ENCODE peak calls at places on chromosomes 5 and 9, in five cellular contexts. E, S, D, J and Z are unnamed samples.

GRCh38 chr9:124697326-124698200 is 73.5 kb downstream of the NR6A1 start:
- DNase-seq in E (no peak), S (peak; percentile 61), D (no peak), J (no peak), Z (no peak)

GRCh38 chr5:146877783-146878470 is 630 bp downstream of the PPP2R2B start:
- DNase-seq in J (no peak), S (no peak), E (peak; percentile 78), D (no peak), Z (no peak)

GRCh38 chr5:154626876-154627552 is 128.2 kb upstream of the LARP1 start:
- DNase-seq in D (no peak), E (no peak), S (no peak), J (no peak), Z (no peak)

GRCh38 chr5:114055318-114055788 is 306.5 kb upstream of the KCNN2 start:
- DNase-seq in D (no peak), S (peak; percentile 64), J (no peak), E (peak; percentile 73), Z (no peak)

GRCh38 chr9:4297795-4298254 is 2.0 kb downstream of the GLIS3 start:
- DNase-seq in S (peak; percentile 65), J (peak; percentile 28), D (peak; percentile 39), E (no peak), Z (peak; percentile 24)

GRCh38 chr5:62720036-62720441 is 141.4 kb downstream of the LRRC70 start:
- DNase-seq in D (peak; percentile 30), J (peak; percentile 37), E (peak; percentile 59), S (peak; percentile 21), Z (peak; percentile 55)

GRCh38 chr9:133884907-133885744 is 107.0 kb downstream of the VAV2 start:
- DNase-seq in D (peak; percentile 92), J (no peak), S (no peak), E (peak; percentile 42), Z (no peak)

GRCh38 chr5:175861337-175862130 is 9.8 kb upstream of the CPLX2 start:
- DNase-seq in D (peak; percentile 100), S (no peak), J (peak; percentile 79), E (no peak), Z (no peak)

GRCh38 chr5:128774605-128775004 is 190.7 kb upstream of the SLC27A6 start:
- DNase-seq in S (peak; percentile 78), J (no peak), D (no peak), E (no peak), Z (no peak)

GRCh38 chr5:4640793-4641192 is 499.3 kb upstream of the ADAMTS16 start:
- DNase-seq in D (no peak), E (no peak), S (no peak), J (no peak), Z (no peak)

GRCh38 chr9:12775963-12776774 is 1.3 kb downstream of the LURAP1L start:
- DNase-seq in S (peak; percentile 89), D (peak; percentile 88), J (peak; percentile 81), E (peak; percentile 75), Z (peak; percentile 10)

GRCh38 chr9:137222190-137223077 is at the start of gene RNF208:
- DNase-seq in E (no peak), J (no peak), S (no peak), D (no peak), Z (no peak)

GRCh38 chr9:69393425-69393824 is 68.4 kb downstream of the ENTREP1 start:
- DNase-seq in E (no peak), D (no peak), S (no peak), J (no peak), Z (no peak)

GRCh38 chr9:134641173-134641985 is at the start of gene COL5A1:
- DNase-seq in S (peak; percentile 91), D (no peak), E (peak; percentile 92), J (peak; percentile 84), Z (peak; percentile 19)

GRCh38 chr5:31196309-31196708 is 2.8 kb downstream of the CDH6 start:
- DNase-seq in J (no peak), E (no peak), S (peak; percentile 66), D (peak; percentile 9), Z (no peak)

GRCh38 chr5:54311178-54311811 is 922 bp upstream of the ARL15 start:
- DNase-seq in D (no peak), J (no peak), S (peak; percentile 26), E (no peak), Z (no peak)

GRCh38 chr5:67842806-67843205 is 372.8 kb upstream of the PIK3R1 start:
- DNase-seq in J (no peak), D (no peak), E (no peak), S (no peak), Z (no peak)

GRCh38 chr9:97761066-97761598 is 64.0 kb upstream of the XPA start:
- DNase-seq in J (no peak), D (peak; percentile 14), E (no peak), S (no peak), Z (no peak)

GRCh38 chr5:179550511-179551342 is at the start of gene RUFY1:
- DNase-seq in D (peak; percentile 47), E (peak; percentile 89), J (peak; percentile 81), S (peak; percentile 74), Z (peak; percentile 90)

DNA sequence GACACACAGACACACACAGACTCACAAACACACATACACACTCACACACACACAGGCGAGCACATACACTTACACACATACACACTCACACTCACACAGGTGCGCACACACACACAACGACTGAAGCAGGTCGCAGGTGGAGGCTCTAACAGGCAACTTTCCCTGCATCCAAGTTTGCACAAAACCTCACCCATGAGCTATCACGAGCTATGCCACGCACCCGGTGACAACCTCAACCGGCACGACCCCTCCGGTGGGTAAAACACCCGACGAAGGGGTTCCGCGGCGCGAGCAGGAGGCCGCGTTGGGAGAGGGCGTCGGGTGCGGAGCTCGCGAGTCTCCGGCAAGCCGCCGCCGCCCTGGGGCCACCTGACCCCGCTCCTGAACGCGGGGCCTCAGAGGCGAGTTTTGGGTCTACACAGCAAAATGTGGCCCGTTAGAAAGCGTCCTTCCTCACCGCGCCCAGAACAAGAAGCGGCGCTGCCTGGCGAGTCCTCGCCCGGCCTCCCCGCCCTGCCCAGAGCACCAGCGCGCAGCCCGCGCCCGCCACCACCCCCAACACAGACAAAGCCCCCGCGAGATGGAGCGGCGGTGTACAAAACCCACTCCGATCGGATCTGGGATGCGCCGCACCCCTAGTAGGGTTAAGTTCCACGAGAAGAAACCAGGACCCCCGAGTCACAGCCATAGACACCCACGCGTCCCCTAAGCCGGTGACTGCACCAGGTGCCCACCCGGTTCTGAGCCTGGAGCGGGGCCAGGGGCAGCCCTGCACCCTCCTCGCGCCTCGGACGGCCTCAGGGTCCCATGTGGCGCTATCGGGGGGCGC is 665 bp downstream of the SLC6A3 start:
- DNase-seq in J (no peak), E (no peak), D (no peak), S (no peak), Z (no peak)
- TF ChIP-seq MAFK in J (no peak), E (no peak), D (no peak), S (no peak), Z (no peak)

GRCh38 chr9:73074176-73074708 is 77.4 kb upstream of the ANXA1 start:
- DNase-seq in S (no peak), E (no peak), J (peak; percentile 31), D (peak; percentile 70), Z (no peak)
- TF ChIP-seq MAFK in S (no peak), E (no peak), J (no peak), D (no peak), Z (no peak)

DNA sequence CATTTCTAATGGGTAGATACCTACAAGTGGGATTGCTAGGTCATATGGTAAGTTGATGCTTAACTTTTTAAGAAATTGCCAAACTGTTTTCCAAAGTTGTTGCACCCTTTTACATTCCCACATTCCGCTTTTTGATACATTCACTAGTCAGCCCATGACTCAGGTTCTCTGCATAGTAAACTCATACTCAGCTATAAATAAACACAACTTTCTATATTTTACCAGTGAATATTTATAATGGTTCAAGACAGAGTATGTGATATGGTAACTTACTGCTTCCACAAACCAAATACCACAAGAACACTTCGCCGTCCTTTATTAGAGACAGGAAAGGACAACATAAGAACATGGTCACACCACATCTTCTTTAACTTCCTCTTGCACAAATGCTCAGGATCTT is 54.0 kb downstream of the PLPP1 start:
- DNase-seq in J (no peak), E (no peak), S (peak; percentile 79), D (no peak), Z (no peak)
- TF ChIP-seq MAFK in J (no peak), E (no peak), S (peak; percentile 58), D (no peak), Z (no peak)

GRCh38 chr9:38016375-38017120 is 52.5 kb downstream of the SHB start:
- DNase-seq in S (peak; percentile 63), D (no peak), E (no peak), J (no peak), Z (no peak)
- TF ChIP-seq MAFK in S (peak; percentile 63), D (no peak), E (no peak), J (no peak), Z (no peak)

GRCh38 chr5:177302354-177303110 is 987 bp downstream of the RAB24 start:
- DNase-seq in E (no peak), S (peak; percentile 10), J (no peak), D (no peak), Z (peak; percentile 77)
- TF ChIP-seq MAFK in E (no peak), S (no peak), J (no peak), D (no peak), Z (no peak)

GRCh38 chr5:159640376-159640775 is 275.9 kb upstream of the ADRA1B start:
- DNase-seq in D (no peak), E (no peak), J (no peak), S (no peak), Z (no peak)
- TF ChIP-seq MAFK in D (no peak), E (no peak), J (no peak), S (no peak), Z (no peak)

DNA sequence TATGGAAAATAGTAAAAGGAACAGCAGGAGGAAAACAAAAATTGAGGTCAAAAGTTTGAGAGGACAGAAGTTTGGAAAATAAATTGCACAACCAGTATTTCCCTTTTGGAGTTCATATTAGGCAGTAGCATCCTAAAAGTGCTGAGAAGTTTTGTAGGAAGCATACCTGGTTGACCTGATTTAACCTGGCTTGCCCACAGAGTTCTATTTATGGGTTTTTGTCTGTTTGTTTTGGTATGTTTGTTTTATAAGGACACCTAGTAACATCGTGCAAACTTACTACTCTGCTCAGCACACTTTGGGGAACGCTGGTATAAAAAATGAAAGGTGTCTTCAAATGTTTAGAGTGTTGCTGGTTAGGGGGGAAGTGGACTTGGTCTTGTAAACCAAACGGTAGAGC is 15.1 kb downstream of the ADRB2 start:
- DNase-seq in E (no peak), J (no peak), D (no peak), S (no peak), Z (no peak)
- TF ChIP-seq MAFK in E (no peak), J (no peak), D (no peak), S (no peak), Z (no peak)

DNA sequence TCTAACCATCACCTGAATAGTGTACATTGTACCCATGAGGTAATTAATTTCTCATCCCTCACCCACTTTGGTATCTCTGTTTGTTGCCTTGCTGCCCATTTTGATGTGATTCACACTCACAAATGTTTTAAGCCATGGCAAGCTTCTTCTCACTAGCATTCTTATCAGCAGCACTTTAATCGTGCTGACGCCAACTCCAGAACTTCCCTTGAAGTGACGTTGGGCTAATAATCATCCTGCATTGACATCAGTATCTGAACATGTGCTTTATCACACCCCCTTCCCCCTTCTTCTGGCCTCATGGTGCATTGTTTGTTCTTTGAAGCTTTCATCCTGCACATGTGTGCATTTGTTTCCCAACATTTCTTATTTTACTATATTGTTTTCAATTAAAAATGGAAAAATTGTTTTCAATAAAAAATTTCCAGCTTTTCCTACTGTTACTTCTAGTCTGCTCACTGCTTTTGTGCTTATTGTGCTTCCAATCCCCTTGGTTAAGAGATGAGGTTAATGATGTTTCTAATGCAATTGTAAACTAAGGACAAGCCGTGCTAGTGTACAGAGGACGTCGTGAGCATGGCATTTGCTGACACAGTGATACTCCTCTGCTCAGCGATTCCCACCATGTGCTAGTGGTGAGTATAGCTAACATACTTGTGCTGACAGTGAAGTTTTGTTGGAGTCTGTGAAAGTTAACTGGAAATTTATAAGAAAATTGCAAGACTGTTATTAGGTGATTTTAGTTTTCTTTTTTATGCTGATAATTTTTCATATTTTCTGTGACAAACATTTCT is 238.5 kb downstream of the KDM4C start:
- DNase-seq in D (no peak), E (no peak), J (no peak), S (no peak), Z (no peak)
- TF ChIP-seq MAFK in D (peak; percentile 55), E (no peak), J (peak; percentile 35), S (peak; percentile 37), Z (no peak)